ENCODE peak calls at places on chromosomes 16 and 17, in nine cellular contexts. D is body of pancreas; C is AG09309; B is kidney; U is astrocyte of the cerebellum; M is testis; A is GM23338; L is WTC11; O is activated CD8-positive, alpha-beta T cell treated with anti-CD3 and anti-CD28 coated beads for 36 hours. V is an unnamed sample.

GRCh38 chr17:73278465-73279453 is 17.1 kb upstream of the CPSF4L start:
- DNase-seq in L (no peak), B (no peak), U (no peak), M (peak), A (no peak), C (no peak), D (peak), O (no peak), V (no peak)

GRCh38 chr16:17983847-17984639 is 352.5 kb downstream of the NPIPA8 start:
- DNase-seq in B (no peak), O (no peak), D (no peak), L (no peak), U (no peak), A (no peak), C (no peak), M (no peak), V (no peak)

GRCh38 chr17:49527927-49528651 is 33.0 kb downstream of the NGFR start:
- DNase-seq in D (no peak), O (no peak), M (no peak), U (no peak), B (no peak), A (no peak), L (peak), C (no peak), V (peak)

GRCh38 chr16:56294014-56294413 is 102.7 kb downstream of the GNAO1 start:
- DNase-seq in U (no peak), O (no peak), A (no peak), D (no peak), C (no peak), B (no peak), M (no peak), L (no peak), V (peak)

GRCh38 chr17:46854515-46854914 is 3.1 kb downstream of the WNT9B start:
- DNase-seq in D (no peak), L (no peak), A (no peak), C (no peak), U (no peak), M (no peak), B (no peak), O (no peak), V (no peak)

GRCh38 chr16:4403133-4403949 is 13.1 kb downstream of the CORO7 start:
- DNase-seq in D (no peak), O (no peak), U (no peak), A (no peak), C (no peak), L (no peak), B (no peak), M (no peak), V (no peak)

GRCh38 chr16:787261-787966 is 767 bp downstream of the RPUSD1 start:
- DNase-seq in U (no peak), C (no peak), B (no peak), L (no peak), A (no peak), O (no peak), M (no peak), D (no peak), V (peak)

GRCh38 chr17:79670537-79671386 is 59.9 kb upstream of the RBFOX3 start:
- DNase-seq in A (no peak), M (no peak), L (no peak), U (no peak), B (peak), O (no peak), D (no peak), C (no peak), V (no peak)

GRCh38 chr16:82454566-82454965 is 172.2 kb upstream of the CDH13 start:
- DNase-seq in M (no peak), C (no peak), D (no peak), O (no peak), B (no peak), L (no peak), A (no peak), U (no peak), V (no peak)

GRCh38 chr16:77784441-77785356 is 3.7 kb upstream of the VAT1L start:
- DNase-seq in D (no peak), L (no peak), B (no peak), O (no peak), M (no peak), A (no peak), C (no peak), U (no peak), V (no peak)
- TF ChIP-seq CTCF in D (no peak), L (no peak), B (peak), O (no peak), M (no peak), A (peak), C (peak), U (no peak), V (no peak)

GRCh38 chr16:2598723-2599122 is 60.9 kb downstream of the PDPK1 start:
- DNase-seq in M (peak), U (no peak), O (no peak), A (no peak), L (no peak), C (no peak), D (no peak), B (peak), V (peak)

GRCh38 chr16:2597560-2597902 is 59.7 kb downstream of the PDPK1 start:
- DNase-seq in U (no peak), L (no peak), O (no peak), A (no peak), M (no peak), B (peak), D (no peak), C (no peak), V (no peak)

GRCh38 chr16:2598133-2598641 is 60.4 kb downstream of the PDPK1 start:
- DNase-seq in O (no peak), L (no peak), A (no peak), M (no peak), D (no peak), B (peak), U (no peak), C (no peak), V (peak)

GRCh38 chr16:2603165-2604015 is 65.6 kb downstream of the PDPK1 start:
- DNase-seq in A (peak), C (peak), B (peak), M (peak), D (peak), U (peak), L (peak), O (peak), V (peak)
- TF ChIP-seq CTCF in A (no peak), C (peak), B (no peak), M (no peak), D (no peak), U (no peak), L (no peak), O (no peak), V (no peak)

DNA sequence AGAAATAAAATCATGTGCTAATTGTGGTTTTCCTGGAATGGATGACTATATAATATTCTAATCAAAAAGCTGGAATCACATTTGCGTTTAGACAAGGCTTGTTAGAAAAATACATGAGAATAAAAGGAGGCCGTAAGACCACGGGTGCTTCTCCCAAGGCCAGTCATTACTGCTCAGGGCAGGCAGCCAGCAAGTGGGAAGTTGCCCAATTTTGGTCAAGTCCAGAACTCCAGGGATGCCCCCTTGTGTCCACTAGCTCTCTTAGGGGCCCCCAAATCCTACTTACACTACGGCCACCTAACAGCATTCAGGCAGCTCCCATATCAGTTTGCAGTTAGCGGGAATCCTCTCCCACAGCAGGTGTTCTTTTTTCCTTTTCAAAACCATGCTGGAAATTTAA is 26.0 kb upstream of the LYRM9 start:
- DNase-seq in C (no peak), D (peak), L (no peak), B (no peak), M (peak), A (peak), O (no peak), U (no peak), V (no peak)
- TF ChIP-seq CTCF in C (no peak), D (no peak), L (no peak), B (no peak), M (no peak), A (peak), O (no peak), U (no peak), V (no peak)

GRCh38 chr16:15523092-15523541 is 88.7 kb downstream of the BMERB1 start:
- DNase-seq in O (no peak), C (no peak), U (no peak), D (no peak), B (no peak), L (peak), M (peak), A (no peak), V (peak)
- TF ChIP-seq CTCF in O (no peak), C (no peak), U (no peak), D (no peak), B (no peak), L (no peak), M (no peak), A (peak), V (peak)

GRCh38 chr16:89925596-89926079 is 2.5 kb downstream of the TUBB3 start:
- DNase-seq in U (no peak), O (no peak), M (no peak), A (peak), L (peak), D (no peak), B (no peak), C (no peak), V (no peak)
- TF ChIP-seq CTCF in U (peak), O (no peak), M (no peak), A (no peak), L (no peak), D (no peak), B (no peak), C (no peak), V (no peak)

V was measured in Peyer's patch.